ENCODE peak calls at places on chromosomes 6 and 20, in six cellular contexts. X is fibroblast of mammary gland, W is astrocyte, I is tibial nerve, B is prostate gland, H is astrocyte of the spinal cord. Z is an unnamed sample.

GRCh38 chr6:151807513-151808330 is at the start of gene ESR1:
- DNase-seq in X (peak; percentile 76), W (no peak), I (peak; percentile 32), B (no peak), H (no peak), Z (no peak)

GRCh38 chr6:36604090-36605060 is 10.2 kb downstream of the SRSF3 start:
- DNase-seq in X (no peak), W (no peak), I (no peak), B (no peak), H (no peak), Z (peak; percentile 13)

GRCh38 chr6:47475319-47475816 is 2.2 kb upstream of the CD2AP start:
- DNase-seq in X (no peak), W (no peak), I (no peak), B (no peak), H (no peak), Z (no peak)

GRCh38 chr20:17969276-17969883 is 562 bp downstream of the MGME1 start:
- DNase-seq in X (no peak), W (no peak), I (no peak), B (peak; percentile 42), H (no peak), Z (peak; percentile 76)

GRCh38 chr6:71349976-71350615 is 61.5 kb downstream of the OGFRL1 start:
- DNase-seq in X (peak; percentile 87), W (peak; percentile 72), I (peak; percentile 44), B (no peak), H (peak; percentile 65), Z (no peak)

GRCh38 chr6:137013738-137014602 is 30.8 kb downstream of the IL20RA start:
- DNase-seq in X (peak; percentile 66), W (peak; percentile 64), I (no peak), B (no peak), H (peak; percentile 57), Z (no peak)

GRCh38 chr20:50359607-50360217 is 150.5 kb upstream of the PTPN1 start:
- DNase-seq in X (no peak), W (no peak), I (no peak), B (no peak), H (no peak), Z (no peak)

GRCh38 chr20:4871486-4871885 is 129.8 kb downstream of the SLC23A2 start:
- DNase-seq in X (no peak), W (no peak), I (no peak), B (no peak), H (no peak), Z (no peak)

GRCh38 chr6:82364087-82365010 is 732 bp downstream of the TPBG start:
- DNase-seq in X (peak; percentile 60), W (peak; percentile 50), I (peak; percentile 33), B (peak; percentile 55), H (peak; percentile 73), Z (peak; percentile 73)

GRCh38 chr20:31475032-31475431 is at the start of the genes DEFB124 and REM1:
- DNase-seq in X (no peak), W (no peak), I (no peak), B (no peak), H (no peak), Z (no peak)

GRCh38 chr6:2498224-2498623 is 252.5 kb downstream of the MYLK4 start:
- DNase-seq in X (peak; percentile 25), W (peak; percentile 45), I (no peak), B (no peak), H (peak; percentile 40), Z (no peak)

GRCh38 chr6:680204-680603 is 12.7 kb downstream of the EXOC2 start:
- DNase-seq in X (no peak), W (no peak), I (no peak), B (no peak), H (no peak), Z (no peak)

GRCh38 chr20:15643713-15644112 is 929.5 kb downstream of the KIF16B start:
- DNase-seq in X (peak; percentile 36), W (no peak), I (no peak), B (no peak), H (peak; percentile 13), Z (no peak)

GRCh38 chr20:3798405-3798768 is 2.3 kb downstream of the CDC25B start:
- DNase-seq in X (no peak), W (no peak), I (no peak), B (no peak), H (no peak), Z (peak; percentile 65)

GRCh38 chr6:140846518-140847277 is 1286.0 kb upstream of the GJE1 start:
- DNase-seq in X (peak; percentile 87), W (peak; percentile 57), I (no peak), B (no peak), H (peak; percentile 60), Z (no peak)

GRCh38 chr6:155001482-155001881 is 6.4 kb downstream of the TIAM2 start:
- DNase-seq in X (peak; percentile 55), W (peak; percentile 46), I (no peak), B (no peak), H (peak; percentile 74), Z (no peak)

GRCh38 chr20:32462900-32463641 is 104.9 kb downstream of the ASXL1 start:
- DNase-seq in X (no peak), W (no peak), I (no peak), B (no peak), H (no peak), Z (no peak)

GRCh38 chr6:113870917-113871316 is 13.8 kb downstream of the MARCKS start:
- DNase-seq in X (no peak), W (no peak), I (no peak), B (no peak), H (no peak), Z (no peak)

GRCh38 chr6:142929751-142930358 is 15.1 kb downstream of the HIVEP2 start:
- DNase-seq in X (peak; percentile 53), W (peak; percentile 18), I (no peak), B (no peak), H (peak; percentile 27), Z (no peak)

GRCh38 chr20:38962044-38962897 is at the start of gene DHX35:
- DNase-seq in X (peak; percentile 94), W (peak; percentile 83), I (peak; percentile 98), B (peak; percentile 98), H (peak; percentile 96), Z (peak; percentile 98)

GRCh38 chr20:18984238-18985200 is 170.9 kb downstream of the SCP2D1 start:
- DNase-seq in X (peak; percentile 43), W (no peak), I (no peak), B (no peak), H (no peak), Z (no peak)

GRCh38 chr6:73521351-73522254 is 771 bp upstream of the EEF1A1 start:
- DNase-seq in X (peak; percentile 91), W (peak; percentile 80), I (peak; percentile 62), B (no peak), H (peak; percentile 93), Z (peak; percentile 91)

GRCh38 chr20:24503352-24503931 is 34.0 kb downstream of the SYNDIG1 start:
- DNase-seq in X (peak; percentile 68), W (peak; percentile 50), I (no peak), B (no peak), H (peak; percentile 59), Z (no peak)

GRCh38 chr6:30615219-30615957 is 1.7 kb downstream of the PPP1R10 start:
- DNase-seq in X (peak; percentile 89), W (peak; percentile 84), I (no peak), B (peak; percentile 50), H (peak; percentile 89), Z (no peak)

GRCh38 chr20:10271470-10272219 is 53.0 kb downstream of the SNAP25 start:
- DNase-seq in X (no peak), W (no peak), I (no peak), B (no peak), H (peak; percentile 22), Z (no peak)

GRCh38 chr6:149834513-149835481 is 29.4 kb downstream of the LRP11 start:
- DNase-seq in X (peak; percentile 76), W (peak; percentile 39), I (peak; percentile 96), B (peak; percentile 49), H (peak; percentile 77), Z (no peak)

GRCh38 chr6:166955121-166955864 is 1.1 kb downstream of the RNASET2 start:
- DNase-seq in X (no peak), W (no peak), I (peak; percentile 29), B (no peak), H (no peak), Z (peak; percentile 75)

GRCh38 chr6:34514593-34515472 is 41.3 kb downstream of the SPDEF start:
- DNase-seq in X (peak; percentile 48), W (peak; percentile 50), I (peak; percentile 22), B (no peak), H (peak; percentile 37), Z (peak; percentile 74)
- TF ChIP-seq CTCF in X (no peak), W (no peak), I (no peak), B (no peak), H (no peak), Z (no peak)

DNA sequence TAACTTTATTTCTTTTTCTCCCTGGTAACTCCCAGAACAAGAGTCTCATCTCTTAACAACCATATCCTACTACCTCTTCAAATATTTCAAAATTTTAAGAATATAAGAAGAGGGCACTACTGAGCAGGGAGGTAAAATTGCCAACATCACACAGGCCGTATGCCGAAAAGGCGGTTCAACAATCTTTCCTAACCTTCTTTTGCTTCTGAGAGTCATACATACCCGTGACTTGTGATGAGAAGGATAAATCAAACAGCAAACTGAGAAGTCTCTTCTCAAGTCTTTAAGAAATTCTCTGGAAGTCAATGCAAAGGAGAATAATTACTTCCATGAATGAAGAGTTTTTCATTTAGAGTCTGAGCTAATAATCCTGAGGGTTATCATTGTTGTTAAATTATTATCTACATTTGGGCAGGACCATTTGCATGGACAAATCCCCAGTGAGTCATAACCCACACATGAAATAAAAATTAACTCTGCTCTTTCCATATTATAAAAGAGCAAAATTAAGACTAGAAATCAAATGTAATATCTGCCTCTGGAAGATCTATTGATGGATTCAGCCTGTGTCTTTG is 22.4 kb upstream of the ILRUN start:
- DNase-seq in X (no peak), W (no peak), I (no peak), B (no peak), H (no peak), Z (no peak)
- H3K4me3 ChIP-seq in X (no peak overlapping the region), W (no peak overlapping the region), I (no peak overlapping the region), B (no peak overlapping the region), H (no peak overlapping the region), Z (no peak overlapping the region)

GRCh38 chr6:100433726-100434435 is 30.8 kb downstream of the SIM1 start:
- DNase-seq in X (no peak), W (peak; percentile 11), I (no peak), B (no peak), H (no peak), Z (no peak)

GRCh38 chr6:100432136-100432535 is 32.6 kb downstream of the SIM1 start:
- DNase-seq in X (no peak), W (no peak), I (no peak), B (no peak), H (no peak), Z (no peak)

GRCh38 chr6:100430962-100431361 is 33.8 kb downstream of the SIM1 start:
- DNase-seq in X (no peak), W (no peak), I (no peak), B (no peak), H (no peak), Z (no peak)

GRCh38 chr6:100440935-100441334 is 23.8 kb downstream of the SIM1 start:
- DNase-seq in X (no peak), W (no peak), I (no peak), B (no peak), H (no peak), Z (no peak)

GRCh38 chr6:100435299-100435698 is 29.4 kb downstream of the SIM1 start:
- DNase-seq in X (no peak), W (peak; percentile 57), I (no peak), B (no peak), H (peak; percentile 27), Z (no peak)
- TF ChIP-seq CTCF in X (no peak), W (no peak), I (no peak), B (no peak), H (no peak), Z (no peak)

GRCh38 chr6:26200918-26201721 is 113.9 kb downstream of the HFE start:
- DNase-seq in X (no peak), W (no peak), I (no peak), B (no peak), H (no peak), Z (no peak)
- H3K4me3 ChIP-seq in X (no peak overlapping the region), W (no peak overlapping the region), I (no peak overlapping the region), B (no peak overlapping the region), H (no peak overlapping the region), Z (no peak overlapping the region)

Z was measured in suprapubic skin.